ENCODE peak calls at places on chromosomes 16 and 17, in six cellular contexts. X, E, I, H, T and Z are unnamed samples.

GRCh38 chr17:10702574-10702973 is 5.2 kb downstream of the ADPRM start:
- DNase-seq in I (no peak), H (no peak), T (peak), E (peak), X (no peak), Z (peak)

GRCh38 chr17:4160294-4160859 is 17.4 kb downstream of the CYB5D2 start:
- DNase-seq in E (no peak), X (no peak), I (no peak), T (no peak), H (no peak), Z (no peak)

GRCh38 chr16:12971216-12971615 is 69.8 kb downstream of the SHISA9 start:
- DNase-seq in I (no peak), T (no peak), X (no peak), H (peak), E (peak), Z (peak)

GRCh38 chr17:13044713-13045112 is 26.9 kb upstream of the ELAC2 start:
- DNase-seq in E (no peak), T (no peak), X (no peak), H (no peak), I (no peak), Z (no peak)

GRCh38 chr17:74768069-74768762 is 7.9 kb downstream of the NAT9 start:
- DNase-seq in T (peak), I (no peak), E (peak), H (no peak), X (no peak), Z (peak)

GRCh38 chr16:14676633-14677032 is 17.5 kb downstream of the PLA2G10 start:
- DNase-seq in X (no peak), I (no peak), E (no peak), T (no peak), H (no peak), Z (no peak)

GRCh38 chr17:74546586-74546985 is 671 bp upstream of the CD300C start:
- DNase-seq in H (no peak), I (no peak), E (no peak), T (no peak), X (peak), Z (no peak)

GRCh38 chr16:58384437-58385055 is 7.7 kb upstream of the GINS3 start:
- DNase-seq in I (no peak), X (no peak), H (no peak), E (no peak), T (no peak), Z (no peak)

GRCh38 chr16:14353340-14353739 is 276.7 kb downstream of the PARN start:
- DNase-seq in I (no peak), T (no peak), E (no peak), X (no peak), H (no peak), Z (no peak)

GRCh38 chr16:3112058-3112880 is at the start of gene ZNF205:
- DNase-seq in H (peak), E (peak), X (peak), T (peak), I (peak), Z (peak)

GRCh38 chr16:50204426-50205108 is 51.5 kb downstream of the TENT4B start:
- DNase-seq in X (no peak), T (no peak), E (no peak), H (no peak), I (no peak), Z (peak)

GRCh38 chr16:58589311-58589890 is 40.2 kb downstream of the CNOT1 start:
- DNase-seq in T (peak), X (no peak), I (no peak), H (no peak), E (no peak), Z (no peak)

GRCh38 chr17:81871387-81872120 is 417 bp upstream of the ARHGDIA start:
- DNase-seq in I (peak), X (peak), T (peak), H (peak), E (peak), Z (peak)

GRCh38 chr17:45428954-45429337 is 3.7 kb downstream of the ARHGAP27 start:
- DNase-seq in X (peak), T (no peak), E (no peak), I (no peak), H (no peak), Z (no peak)

GRCh38 chr16:73095885-73096341 is 48.0 kb upstream of the ZFHX3 start:
- DNase-seq in E (peak), H (no peak), T (no peak), I (no peak), X (no peak), Z (peak)

GRCh38 chr16:79664407-79664806 is 63.9 kb upstream of the MAF start:
- DNase-seq in E (no peak), I (no peak), X (no peak), H (no peak), T (no peak), Z (no peak)

GRCh38 chr17:21523482-21524210 is 147.5 kb downstream of the KCNJ12 start:
- DNase-seq in H (peak), I (no peak), T (no peak), E (no peak), X (no peak), Z (no peak)

GRCh38 chr17:50203086-50203485 is 1.7 kb upstream of the COL1A1 start:
- DNase-seq in X (no peak), H (no peak), I (no peak), E (no peak), T (peak), Z (no peak)

GRCh38 chr17:39772415-39772814 is 34.7 kb downstream of the GRB7 start:
- DNase-seq in E (no peak), I (no peak), H (no peak), T (no peak), X (no peak), Z (no peak)

GRCh38 chr17:76397687-76398522 is 13.5 kb downstream of the SPHK1 start:
- DNase-seq in X (peak), T (peak), H (peak), I (peak), E (peak), Z (peak)

GRCh38 chr17:77036841-77037381 is 103.9 kb upstream of the SEC14L1 start:
- DNase-seq in X (no peak), T (no peak), I (peak), H (peak), E (peak), Z (no peak)

GRCh38 chr17:40121191-40121885 is 433 bp upstream of the MSL1 start:
- DNase-seq in I (peak), E (peak), T (peak), H (peak), X (peak), Z (peak)

GRCh38 chr17:43543300-43543699 is 2.8 kb downstream of the ETV4 start:
- DNase-seq in X (no peak), I (no peak), H (no peak), E (no peak), T (peak), Z (no peak)

GRCh38 chr16:11097782-11098167 is 153.4 kb downstream of the CLEC16A start:
- DNase-seq in X (no peak), E (no peak), I (no peak), H (no peak), T (no peak), Z (no peak)

GRCh38 chr16:11893571-11893970 is 22.2 kb downstream of the GSPT1 start:
- DNase-seq in T (no peak), E (no peak), X (no peak), I (no peak), H (no peak), Z (no peak)

GRCh38 chr17:71438631-71439146 is 682.1 kb upstream of the SOX9 start:
- DNase-seq in H (no peak), E (peak), T (peak), X (no peak), I (no peak), Z (peak)

GRCh38 chr16:87931504-87931903 is 4.8 kb downstream of the CA5A start:
- DNase-seq in H (no peak), I (no peak), T (no peak), E (peak), X (no peak), Z (peak)

GRCh38 chr17:30554839-30555751 is 77.9 kb downstream of the GOSR1 start:
- DNase-seq in I (no peak), X (peak), E (no peak), T (peak), H (peak), Z (peak)

GRCh38 chr17:30346211-30346831 is 12.5 kb upstream of the TMIGD1 start:
- DNase-seq in E (no peak), T (no peak), H (no peak), X (no peak), I (no peak), Z (peak)

GRCh38 chr16:17302213-17302612 is 168.5 kb downstream of the XYLT1 start:
- DNase-seq in H (no peak), E (no peak), X (no peak), I (no peak), T (no peak), Z (no peak)

GRCh38 chr17:66040402-66040801 is 151.5 kb downstream of the CEP112 start:
- DNase-seq in E (no peak), X (peak), H (no peak), I (no peak), T (no peak), Z (peak)

GRCh38 chr16:72785886-72786285 is 262.0 kb downstream of the ZFHX3 start:
- DNase-seq in I (no peak), X (no peak), E (peak), H (no peak), T (peak), Z (peak)

GRCh38 chr16:84115919-84116719 is 623 bp downstream of the MBTPS1 start:
- DNase-seq in H (no peak), T (peak), X (no peak), E (peak), I (peak), Z (peak)

GRCh38 chr17:72104863-72105234 is 16.0 kb upstream of the SOX9 start:
- DNase-seq in T (no peak), H (no peak), I (no peak), X (no peak), E (no peak), Z (no peak)

GRCh38 chr16:12057276-12057675 is 80.7 kb downstream of the SNX29 start:
- DNase-seq in X (peak), E (no peak), I (peak), T (peak), H (no peak), Z (peak)

GRCh38 chr16:35425270-35425669 is 1965.9 kb downstream of the TP53TG3F start:
- DNase-seq in X (no peak), T (no peak), E (no peak), H (peak), I (no peak), Z (no peak)

GRCh38 chr16:87850009-87851006 is 19.0 kb downstream of the SLC7A5 start:
- DNase-seq in E (peak), I (peak), X (peak), T (peak), H (peak), Z (peak)

GRCh38 chr17:42579794-42580551 is 2.4 kb upstream of the PSMC3IP start:
- DNase-seq in E (no peak), X (no peak), T (no peak), I (no peak), H (peak), Z (no peak)

GRCh38 chr17:5705876-5706420 is 121.6 kb upstream of the NLRP1 start:
- DNase-seq in X (no peak), H (no peak), I (no peak), T (no peak), E (no peak), Z (no peak)

GRCh38 chr17:5706835-5707234 is 122.5 kb upstream of the NLRP1 start:
- DNase-seq in H (peak), E (peak), T (peak), I (peak), X (peak), Z (peak)

GRCh38 chr17:5707482-5707881 is 123.2 kb upstream of the NLRP1 start:
- DNase-seq in E (no peak), H (no peak), I (no peak), T (no peak), X (no peak), Z (no peak)

GRCh38 chr17:5703736-5704135 is 119.4 kb upstream of the NLRP1 start:
- DNase-seq in X (no peak), T (no peak), E (no peak), H (no peak), I (no peak), Z (no peak)

DNA sequence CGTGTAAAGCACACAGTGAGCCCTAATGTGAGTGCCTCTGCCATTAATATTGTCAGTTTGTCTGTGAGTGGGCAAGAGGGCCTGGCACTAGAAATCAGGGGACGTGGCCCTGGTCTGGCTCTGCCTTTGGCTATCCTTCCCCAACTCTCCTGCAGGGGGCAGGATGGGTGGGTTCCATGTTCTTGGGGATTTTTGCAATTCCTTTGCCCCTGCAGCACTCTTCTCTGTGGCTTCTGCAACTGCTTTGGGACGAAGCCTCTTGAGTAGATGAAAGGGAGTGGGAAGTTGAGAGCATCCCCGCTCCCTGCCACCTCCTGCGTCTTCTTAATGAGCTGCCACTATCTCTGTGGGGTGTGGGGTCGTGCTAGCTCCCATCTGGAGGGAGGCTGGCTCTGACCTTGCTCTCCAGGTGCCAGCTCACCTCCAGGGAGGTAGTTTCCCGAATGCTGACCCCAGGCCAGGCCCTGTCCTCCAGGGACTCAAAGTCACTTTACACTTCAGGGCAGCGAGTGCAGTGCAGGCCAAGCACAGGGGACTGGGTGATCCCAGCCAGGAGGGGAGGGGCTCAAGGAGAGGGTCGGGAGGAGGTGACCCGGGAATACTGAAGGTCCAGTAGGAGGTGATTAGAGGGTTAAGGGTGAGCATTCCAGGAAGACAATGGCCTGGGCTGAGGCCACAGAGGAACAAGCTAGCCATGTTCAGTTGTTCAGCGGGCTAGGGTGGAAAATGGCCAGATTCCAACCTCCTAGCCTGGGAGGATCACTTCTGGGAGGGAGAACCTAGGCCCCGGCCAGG is 121.0 kb upstream of the NLRP1 start:
- DNase-seq in T (peak), H (peak), X (no peak), E (no peak), I (no peak), Z (peak)
- TF ChIP-seq CTCF in T (peak), H (peak), X (peak), E (peak), I (peak), Z (peak)

GRCh38 chr16:75792781-75793180 is 66.5 kb upstream of the CPHXL start:
- DNase-seq in H (no peak), E (peak), T (no peak), X (no peak), I (no peak), Z (no peak)

GRCh38 chr16:75789237-75789636 is 62.9 kb upstream of the CPHXL start:
- DNase-seq in E (peak), I (no peak), T (peak), X (no peak), H (no peak), Z (peak)

DNA sequence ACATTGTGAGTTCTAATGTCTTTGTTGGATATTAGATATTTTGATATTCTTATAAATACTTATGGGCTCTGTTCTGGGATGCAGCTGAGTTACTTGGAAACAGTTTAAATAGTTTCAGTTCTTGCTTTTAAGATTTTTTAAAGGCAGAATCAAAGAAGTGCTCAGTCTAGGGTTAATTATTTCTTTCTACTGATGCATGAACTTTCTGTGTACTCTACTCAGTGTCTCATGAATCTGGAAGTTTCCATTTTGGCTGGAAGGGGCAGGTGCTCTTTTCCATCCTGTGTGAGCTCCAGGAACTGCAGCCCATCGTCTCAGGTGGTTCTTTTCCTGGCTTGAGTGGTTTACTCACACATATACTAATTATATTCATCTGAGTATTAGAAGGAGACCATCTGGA is 61.1 kb upstream of the CPHXL start:
- DNase-seq in I (no peak), E (no peak), H (no peak), T (no peak), X (no peak), Z (no peak)
- H3K4me3 ChIP-seq in I (no peak), E (no peak), H (no peak), T (no peak), X (no peak), Z (no peak)

GRCh38 chr16:69565611-69566436 is at the start of gene NFAT5:
- DNase-seq in X (peak), H (peak), T (peak), I (peak), E (peak), Z (peak)

GRCh38 chr16:69562818-69563217 is 2.9 kb upstream of the NFAT5 start:
- DNase-seq in T (no peak), I (no peak), X (no peak), E (no peak), H (no peak), Z (no peak)

GRCh38 chr16:69564845-69565610 is 738 bp upstream of the NFAT5 start:
- DNase-seq in E (peak), T (no peak), X (no peak), H (no peak), I (no peak), Z (peak)

GRCh38 chr16:69561901-69562300 is 3.9 kb upstream of the NFAT5 start:
- DNase-seq in H (no peak), T (no peak), I (no peak), E (no peak), X (no peak), Z (peak)

GRCh38 chr16:69563605-69564580 is 1.9 kb upstream of the NFAT5 start:
- DNase-seq in T (peak), H (peak), I (no peak), E (peak), X (no peak), Z (peak)
- TF ChIP-seq CTCF in T (no peak), H (no peak), I (no peak), E (no peak), X (no peak), Z (no peak)

GRCh38 chr16:230949-231348 is 1.7 kb upstream of the LUC7L start:
- DNase-seq in H (no peak), T (no peak), X (no peak), E (no peak), I (no peak), Z (no peak)

GRCh38 chr16:228917-229730 is at the start of gene LUC7L:
- DNase-seq in T (peak), H (peak), I (peak), E (peak), X (peak), Z (peak)

GRCh38 chr16:234468-235305 is at the start of gene FAM234A:
- DNase-seq in X (peak), E (peak), H (peak), T (peak), I (peak), Z (peak)

GRCh38 chr16:228151-228855 is 946 bp downstream of the LUC7L start:
- DNase-seq in I (no peak), T (peak), H (peak), E (peak), X (no peak), Z (peak)

DNA sequence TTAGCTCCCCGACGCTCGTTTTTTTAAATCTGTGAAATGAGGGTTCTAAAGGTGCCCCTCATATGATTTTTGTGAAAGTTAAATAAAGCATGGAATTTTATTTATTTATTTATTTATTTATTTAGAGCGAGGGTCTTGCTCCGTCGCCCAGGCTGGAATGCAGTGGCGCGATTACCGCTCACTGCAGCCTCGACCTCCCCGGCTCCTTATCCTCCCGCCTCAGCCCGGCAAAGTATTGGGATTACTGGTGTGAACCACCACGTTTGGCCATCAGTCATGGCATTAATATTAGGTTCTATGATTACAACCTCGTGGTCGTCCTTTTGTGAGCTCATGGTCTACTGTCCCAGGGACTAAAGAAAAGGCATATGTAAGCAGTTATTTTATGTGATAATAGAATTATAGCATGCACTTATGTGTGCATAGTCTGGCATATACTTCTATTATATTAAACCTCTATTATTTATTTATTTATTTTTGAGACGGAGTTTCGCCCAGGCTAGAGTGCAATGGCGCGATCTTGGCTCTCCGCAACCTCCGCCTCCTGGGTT is 557 bp upstream of the LUC7L start:
- DNase-seq in X (no peak), E (no peak), H (no peak), I (no peak), T (no peak), Z (no peak)
- H3K4me3 ChIP-seq in X (peak), E (peak), H (peak), I (peak), T (peak), Z (peak)

GRCh38 chr17:36934759-36935630 is 2.3 kb upstream of the LHX1 start:
- DNase-seq in H (no peak), I (no peak), X (no peak), T (no peak), E (no peak), Z (no peak)
- TF ChIP-seq CTCF in H (no peak), I (no peak), X (no peak), T (no peak), E (no peak), Z (no peak)

GRCh38 chr16:59920054-59920453 is 1185.9 kb upstream of the GOT2 start:
- DNase-seq in H (no peak), E (no peak), I (no peak), T (no peak), X (no peak), Z (no peak)
- H3K4me3 ChIP-seq in H (no peak), E (no peak), I (no peak), T (no peak), X (no peak), Z (no peak)

GRCh38 chr17:31596382-31597323 is 205.2 kb downstream of the RAB11FIP4 start:
- DNase-seq in E (peak), H (no peak), T (peak), X (peak), I (peak), Z (peak)
- TF ChIP-seq CTCF in E (no peak), H (no peak), T (peak), X (no peak), I (no peak), Z (no peak)

GRCh38 chr17:28042721-28043291 is 329 bp downstream of the NLK start:
- DNase-seq in H (no peak), E (no peak), T (no peak), X (no peak), I (peak), Z (no peak)
- H3K4me3 ChIP-seq in H (no peak), E (peak), T (peak), X (peak), I (no peak), Z (no peak)